ENCODE peak calls at places on chromosomes 2 and 18, in five cellular contexts. L is lower leg skin; Q is CD8-positive, alpha-beta T cell; S is GM13976; A is activated B cell treated with CpG ODN at 0.5 μM for 24 hours. H is an unnamed sample.

GRCh38 chr18:77138270-77138669 is 5.7 kb upstream of the MBP start:
- DNase-seq in L (no peak), Q (no peak), S (no peak), A (no peak), H (no peak)

GRCh38 chr2:1686784-1687105 is 57.6 kb downstream of the PXDN start:
- DNase-seq in L (no peak), Q (no peak), S (no peak), A (no peak), H (no peak)

GRCh38 chr2:25275575-25275965 is 66.2 kb downstream of the DNMT3A start:
- DNase-seq in L (no peak), Q (peak), S (peak), A (no peak), H (no peak)

GRCh38 chr18:49487711-49488310 is 777 bp upstream of the C18orf32 start:
- DNase-seq in L (no peak), Q (no peak), S (no peak), A (no peak), H (no peak)

GRCh38 chr2:217673555-217674088 is 329.2 kb downstream of the TNS1 start:
- DNase-seq in L (no peak), Q (no peak), S (no peak), A (no peak), H (no peak)

GRCh38 chr2:152486048-152486736 is 151.2 kb downstream of the FMNL2 start:
- DNase-seq in L (peak), Q (no peak), S (no peak), A (no peak), H (no peak)

GRCh38 chr2:10120938-10121574 is 1.5 kb upstream of the RRM2 start:
- DNase-seq in L (no peak), Q (no peak), S (no peak), A (no peak), H (no peak)

GRCh38 chr18:10169064-10169562 is 255.3 kb downstream of the VAPA start:
- DNase-seq in L (no peak), Q (no peak), S (no peak), A (no peak), H (no peak)

GRCh38 chr18:63832470-63832869 is 55.0 kb upstream of the SERPINB2 start:
- DNase-seq in L (no peak), Q (no peak), S (no peak), A (no peak), H (no peak)

GRCh38 chr2:30336978-30337841 is 105.9 kb downstream of the LBH start:
- DNase-seq in L (no peak), Q (peak), S (peak), A (peak), H (peak)

GRCh38 chr2:128901572-128902391 is 583.1 kb upstream of the HS6ST1 start:
- DNase-seq in L (no peak), Q (no peak), S (peak), A (no peak), H (no peak)

GRCh38 chr2:39620067-39620466 is 45.6 kb upstream of the TMEM178A start:
- DNase-seq in L (peak), Q (no peak), S (no peak), A (no peak), H (no peak)

GRCh38 chr2:23988371-23988770 is 21.5 kb upstream of the MFSD2B start:
- DNase-seq in L (no peak), Q (no peak), S (peak), A (no peak), H (no peak)

GRCh38 chr2:100004959-100005387 is 137.4 kb downstream of the AFF3 start:
- DNase-seq in L (no peak), Q (no peak), S (no peak), A (no peak), H (no peak)

GRCh38 chr18:62717059-62717849 is 1.9 kb downstream of the PHLPP1 start:
- DNase-seq in L (peak), Q (peak), S (peak), A (no peak), H (no peak)

GRCh38 chr2:236742936-236743622 is 173.5 kb downstream of the ACKR3 start:
- DNase-seq in L (no peak), Q (no peak), S (no peak), A (no peak), H (no peak)

GRCh38 chr2:69026026-69026425 is 13.0 kb downstream of the ANTXR1 start:
- DNase-seq in L (no peak), Q (no peak), S (peak), A (no peak), H (no peak)

GRCh38 chr2:111160758-111161157 is 40.0 kb downstream of the BCL2L11 start:
- DNase-seq in L (no peak), Q (no peak), S (no peak), A (no peak), H (no peak)

GRCh38 chr2:112275887-112276773 is 733 bp downstream of the ZC3H6 start:
- DNase-seq in L (peak), Q (peak), S (peak), A (peak), H (peak)

GRCh38 chr2:18841248-18842150 is 252.1 kb upstream of the NT5C1B start:
- DNase-seq in L (no peak), Q (no peak), S (no peak), A (no peak), H (no peak)

GRCh38 chr2:68936462-68936861 is 16.2 kb downstream of the GKN2 start:
- DNase-seq in L (no peak), Q (no peak), S (no peak), A (no peak), H (no peak)

GRCh38 chr2:187338679-187339121 is 109.4 kb downstream of the CALCRL start:
- DNase-seq in L (no peak), Q (no peak), S (no peak), A (no peak), H (no peak)

GRCh38 chr2:9205963-9206948 is at the start of gene ASAP2:
- DNase-seq in L (no peak), Q (no peak), S (peak), A (peak), H (no peak)

GRCh38 chr2:48651127-48651526 is 33.5 kb downstream of the GTF2A1L start:
- DNase-seq in L (no peak), Q (no peak), S (no peak), A (no peak), H (no peak)

GRCh38 chr2:134103196-134103595 is 150.7 kb upstream of the MGAT5 start:
- DNase-seq in L (no peak), Q (no peak), S (no peak), A (no peak), H (no peak)

GRCh38 chr2:162560291-162560690 is 216.4 kb downstream of the GCA start:
- DNase-seq in L (no peak), Q (no peak), S (no peak), A (no peak), H (no peak)

GRCh38 chr2:57542081-57542480 is 504.5 kb upstream of the VRK2 start:
- DNase-seq in L (no peak), Q (no peak), S (no peak), A (no peak), H (no peak)

GRCh38 chr18:74994502-74995403 is 214.2 kb downstream of the PTGR3 start:
- DNase-seq in L (no peak), Q (no peak), S (peak), A (no peak), H (peak)

GRCh38 chr2:65458999-65459398 is 26.6 kb upstream of the SPRED2 start:
- DNase-seq in L (no peak), Q (no peak), S (no peak), A (no peak), H (no peak)

GRCh38 chr2:19540739-19541503 is 182.5 kb upstream of the OSR1 start:
- DNase-seq in L (peak), Q (no peak), S (no peak), A (no peak), H (no peak)

GRCh38 chr2:109463891-109464290 is 149.9 kb downstream of the SEPTIN10 start:
- DNase-seq in L (no peak), Q (no peak), S (no peak), A (no peak), H (no peak)

GRCh38 chr18:8889479-8889878 is 184.1 kb downstream of the MTCL1 start:
- DNase-seq in L (no peak), Q (no peak), S (no peak), A (no peak), H (no peak)

GRCh38 chr2:233972941-233973575 is 55.9 kb downstream of the TRPM8 start:
- DNase-seq in L (peak), Q (no peak), S (no peak), A (no peak), H (no peak)

GRCh38 chr18:62205824-62206223 is 18.8 kb downstream of the RELCH start:
- DNase-seq in L (no peak), Q (no peak), S (no peak), A (no peak), H (no peak)

GRCh38 chr2:181563101-181563692 is 93.7 kb downstream of the CERKL start:
- DNase-seq in L (no peak), Q (no peak), S (no peak), A (no peak), H (no peak)

DNA sequence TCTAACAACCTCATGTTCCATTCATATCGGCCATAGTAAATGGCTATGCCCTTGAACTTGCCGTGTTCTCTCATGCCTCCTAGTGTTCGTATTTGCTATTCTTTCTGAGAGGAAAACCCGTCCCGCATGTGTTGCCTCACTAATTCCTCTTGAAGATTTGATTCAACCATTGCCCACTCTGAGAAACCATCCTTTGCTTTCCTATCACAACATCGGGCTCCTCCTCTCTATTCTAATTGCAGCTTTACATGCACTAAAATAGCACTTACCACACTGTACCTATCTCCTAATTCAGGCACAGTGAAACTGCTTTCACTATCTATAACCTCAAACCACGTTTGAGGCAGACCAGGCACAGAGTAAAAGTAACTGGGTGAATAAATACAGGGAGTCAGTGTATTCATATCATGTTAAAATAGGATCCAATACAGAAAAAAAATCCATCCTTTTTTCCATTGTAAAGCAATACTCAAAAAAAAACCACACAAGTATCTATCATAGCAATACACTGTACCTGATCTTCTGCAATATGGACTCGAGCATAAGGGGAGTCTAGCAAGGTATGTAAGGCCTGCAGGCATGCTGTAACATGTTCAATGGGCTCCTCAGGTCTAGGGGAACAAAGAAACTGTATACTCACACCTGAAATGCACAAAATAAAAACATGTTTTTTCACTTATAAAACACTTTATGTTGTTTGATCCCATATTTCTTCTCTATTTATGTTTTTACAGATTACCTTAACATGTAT is 39.0 kb upstream of the STRN start:
- DNase-seq in L (no peak), Q (no peak), S (peak), A (no peak), H (no peak)
- TF ChIP-seq CTCF in L (no peak), Q (no peak), S (peak), A (no peak), H (peak)

DNA sequence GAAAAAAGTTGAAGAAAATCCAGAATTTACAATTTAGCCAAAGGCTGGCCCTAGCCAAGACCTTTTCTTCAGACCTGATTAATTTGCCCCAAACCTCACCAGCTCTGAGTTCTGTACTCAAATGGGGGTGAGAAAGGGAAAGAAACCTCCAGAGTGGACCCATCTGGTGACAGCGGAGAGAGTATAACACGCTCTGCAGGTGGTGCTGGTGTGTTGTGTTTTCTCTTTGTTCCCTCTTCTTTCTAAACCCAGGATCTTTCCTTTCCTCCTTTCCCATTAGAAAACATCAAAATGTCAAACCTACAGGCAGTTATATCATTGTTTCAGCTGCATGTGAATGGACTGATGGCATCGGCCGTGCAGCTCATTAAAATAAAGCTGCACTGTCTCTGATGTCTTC is 253.3 kb upstream of the SP5 start:
- DNase-seq in L (no peak), Q (no peak), S (no peak), A (no peak), H (no peak)
- TF ChIP-seq CTCF in L (no peak), Q (no peak), S (no peak), A (no peak), H (no peak)

GRCh38 chr18:2911533-2911932 is 64.7 kb downstream of the EMILIN2 start:
- DNase-seq in L (no peak), Q (no peak), S (no peak), A (no peak), H (no peak)

GRCh38 chr18:2908946-2909335 is 62.1 kb downstream of the EMILIN2 start:
- DNase-seq in L (no peak), Q (no peak), S (no peak), A (no peak), H (no peak)

GRCh38 chr18:2910751-2911425 is 64.1 kb downstream of the EMILIN2 start:
- DNase-seq in L (peak), Q (no peak), S (no peak), A (no peak), H (no peak)

GRCh38 chr18:2909431-2910140 is 62.8 kb downstream of the EMILIN2 start:
- DNase-seq in L (no peak), Q (no peak), S (no peak), A (no peak), H (no peak)

GRCh38 chr18:2910261-2910660 is 63.5 kb downstream of the EMILIN2 start:
- DNase-seq in L (peak), Q (no peak), S (no peak), A (no peak), H (no peak)
- TF ChIP-seq CTCF in L (no peak), Q (no peak), S (no peak), A (no peak), H (no peak)

DNA sequence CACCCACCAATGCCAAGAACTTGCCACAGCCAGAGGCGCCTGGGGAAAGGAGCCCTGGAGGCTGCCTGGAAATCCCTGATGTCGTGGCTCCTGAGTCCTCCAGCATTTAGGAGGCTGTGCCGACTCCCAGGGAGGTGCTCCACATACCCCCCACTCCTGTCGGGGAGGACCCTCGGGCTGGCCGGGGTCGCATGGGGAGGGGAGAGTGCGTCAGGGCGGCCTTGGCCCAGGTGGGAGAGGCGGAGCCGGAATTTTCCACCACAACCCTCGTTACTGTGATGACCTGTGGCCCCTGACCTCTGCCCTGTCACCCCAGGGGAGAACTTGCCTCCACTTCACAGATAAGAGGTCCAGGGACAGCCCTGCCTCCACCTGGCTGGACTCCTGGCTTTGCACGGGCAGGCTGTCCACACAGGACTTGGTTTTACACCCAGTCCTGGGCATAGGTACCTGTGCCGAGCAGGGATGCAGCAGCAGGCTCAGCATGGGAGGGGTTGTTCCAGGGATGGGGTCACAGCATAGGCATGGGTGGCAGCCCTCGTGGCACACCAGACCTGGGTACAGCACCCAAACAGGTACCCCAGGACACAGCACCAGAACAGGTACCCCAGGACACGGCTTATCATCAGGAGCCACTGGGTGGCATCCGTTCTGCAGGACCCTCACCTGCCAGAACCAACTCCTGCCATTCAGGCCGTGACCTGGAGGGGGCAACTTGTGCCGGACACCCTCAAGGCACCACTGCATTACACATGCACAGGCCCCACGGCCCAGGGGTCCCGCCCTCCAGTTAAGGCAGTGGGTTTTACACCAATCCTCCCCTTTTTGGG is 12.3 kb upstream of the AGXT start:
- DNase-seq in L (no peak), Q (no peak), S (peak), A (no peak), H (no peak)
- TF ChIP-seq CTCF in L (no peak), Q (no peak), S (no peak), A (no peak), H (no peak)

DNA sequence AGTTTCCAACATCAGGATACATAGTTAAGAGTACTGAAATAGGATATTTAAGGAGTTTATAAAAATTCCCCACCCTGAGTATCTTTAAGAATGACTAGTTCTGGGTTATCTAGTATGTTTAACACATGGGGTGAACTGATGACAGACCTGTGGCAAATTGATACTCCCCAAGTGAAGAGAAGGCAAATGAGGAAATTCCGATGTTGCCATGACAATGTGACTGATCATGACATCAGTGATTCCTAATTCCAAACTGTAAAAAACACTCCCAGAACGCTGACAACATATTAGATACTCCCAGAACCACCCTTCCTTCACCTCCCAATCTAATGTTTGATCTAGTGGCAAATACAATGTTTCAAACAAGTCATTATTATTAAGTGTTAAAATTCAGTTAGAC is 77.6 kb downstream of the RBMS1 start:
- DNase-seq in L (no peak), Q (no peak), S (no peak), A (no peak), H (no peak)
- TF ChIP-seq CTCF in L (no peak), Q (no peak), S (no peak), A (no peak), H (no peak)

GRCh38 chr2:218981390-218982311 is 3.3 kb downstream of the FEV start:
- DNase-seq in L (no peak), Q (peak), S (peak), A (peak), H (no peak)

GRCh38 chr2:218982312-218983262 is 2.4 kb downstream of the FEV start:
- DNase-seq in L (no peak), Q (no peak), S (peak), A (no peak), H (no peak)

GRCh38 chr2:218983263-218983970 is 1.6 kb downstream of the FEV start:
- DNase-seq in L (no peak), Q (no peak), S (peak), A (no peak), H (no peak)

GRCh38 chr2:218979846-218980738 is 4.9 kb downstream of the FEV start:
- DNase-seq in L (peak), Q (peak), S (peak), A (peak), H (peak)

GRCh38 chr2:218980800-218981389 is 4.1 kb downstream of the FEV start:
- DNase-seq in L (no peak), Q (no peak), S (peak), A (no peak), H (no peak)
- TF ChIP-seq CTCF in L (no peak), Q (peak), S (no peak), A (no peak), H (no peak)

GRCh38 chr2:3148716-3149115 is 228.9 kb downstream of the EIPR1 start:
- DNase-seq in L (no peak), Q (no peak), S (no peak), A (no peak), H (no peak)
- TF ChIP-seq CTCF in L (no peak), Q (no peak), S (no peak), A (no peak), H (no peak)

GRCh38 chr18:53687002-53687401 is 537.5 kb downstream of the MBD2 start:
- DNase-seq in L (no peak), Q (no peak), S (no peak), A (no peak), H (no peak)
- TF ChIP-seq CTCF in L (no peak), Q (no peak), S (no peak), A (no peak), H (no peak)